ENCODE peak calls at places on chromosomes 1 and 21, in four cellular contexts. Y is K562, J is GM12878, B is HepG2. P is an unnamed sample.

GRCh38 chr1:165444897-165445370 is at the start of gene RXRG:
- DNase-seq in Y (no peak), J (no peak), B (no peak), P (peak; percentile 56)

GRCh38 chr1:27571439-27572018 is 32.4 kb downstream of the AHDC1 start:
- DNase-seq in B (peak; percentile 42), J (no peak), Y (peak; percentile 69), P (peak; percentile 57)

GRCh38 chr1:221494670-221495069 is 247.2 kb downstream of the DUSP10 start:
- DNase-seq in J (no peak), Y (no peak), B (no peak), P (no peak)

GRCh38 chr1:27527857-27528700 is 38.1 kb upstream of the WASF2 start:
- DNase-seq in J (no peak), Y (no peak), B (no peak), P (peak; percentile 58)

GRCh38 chr21:46069166-46069565 is 28.7 kb upstream of the COL6A2 start:
- DNase-seq in B (no peak), J (no peak), Y (no peak), P (no peak)

GRCh38 chr1:229104654-229105053 is 166.3 kb upstream of the RAB4A start:
- DNase-seq in Y (no peak), J (no peak), B (no peak), P (no peak)

GRCh38 chr1:51714374-51715019 is 97.6 kb downstream of the OSBPL9 start:
- DNase-seq in J (no peak), B (no peak), Y (no peak), P (no peak)

GRCh38 chr1:166479052-166479631 is 312.3 kb upstream of the FAM78B start:
- DNase-seq in Y (peak; percentile 80), B (peak; percentile 30), J (no peak), P (peak; percentile 66)

GRCh38 chr1:208105756-208106155 is 138.4 kb downstream of the PLXNA2 start:
- DNase-seq in B (no peak), J (no peak), Y (no peak), P (no peak)

GRCh38 chr1:220887868-220888664 is 8.8 kb downstream of the HLX start:
- DNase-seq in J (no peak), Y (no peak), B (no peak), P (no peak)

GRCh38 chr1:40979241-40980067 is at the start of gene CTPS1:
- DNase-seq in J (peak; percentile 59), Y (peak; percentile 97), B (peak; percentile 84), P (peak; percentile 94)

GRCh38 chr1:245404952-245405351 is 250.2 kb downstream of the KIF26B start:
- DNase-seq in B (no peak), J (no peak), Y (no peak), P (no peak)

GRCh38 chr1:207404849-207405525 is 49.1 kb upstream of the CR2 start:
- DNase-seq in Y (peak; percentile 78), J (no peak), B (peak; percentile 81), P (no peak)

GRCh38 chr1:65264197-65264929 is 45.0 kb upstream of the DNAJC6 start:
- DNase-seq in B (no peak), Y (no peak), J (no peak), P (peak; percentile 66)

GRCh38 chr1:208161656-208162375 is 82.4 kb downstream of the PLXNA2 start:
- DNase-seq in J (no peak), B (no peak), Y (peak; percentile 42), P (no peak)

GRCh38 chr1:234362558-234362957 is 10.7 kb upstream of the COA6 start:
- DNase-seq in J (no peak), B (no peak), Y (no peak), P (no peak)

GRCh38 chr1:172680733-172681275 is 21.9 kb downstream of the FASLG start:
- DNase-seq in J (no peak), Y (no peak), B (no peak), P (no peak)

GRCh38 chr1:172680244-172680643 is 21.3 kb downstream of the FASLG start:
- DNase-seq in B (no peak), J (no peak), Y (no peak), P (no peak)

GRCh38 chr1:172682812-172683211 is 23.9 kb downstream of the FASLG start:
- DNase-seq in B (no peak), Y (no peak), J (no peak), P (no peak)

GRCh38 chr1:172674831-172675613 is 16.1 kb downstream of the FASLG start:
- DNase-seq in B (no peak), Y (no peak), J (no peak), P (no peak)

GRCh38 chr1:172678990-172679772 is 20.3 kb downstream of the FASLG start:
- DNase-seq in Y (peak; percentile 39), J (no peak), B (no peak), P (no peak)
- TF ChIP-seq ETV6 in Y (no peak), J (no peak), B (no peak), P (no peak)

GRCh38 chr1:182301026-182301436 is 90.6 kb downstream of the GLUL start:
- DNase-seq in B (no peak), Y (no peak), J (no peak), P (no peak)
- TF ChIP-seq ETV6 in B (no peak), Y (no peak), J (no peak), P (no peak)

GRCh38 chr1:99239690-99240089 is 24.6 kb upstream of the PLPPR4 start:
- DNase-seq in B (no peak), Y (no peak), J (no peak), P (peak; percentile 11)

GRCh38 chr1:99246152-99246551 is 18.1 kb upstream of the PLPPR4 start:
- DNase-seq in J (no peak), B (no peak), Y (peak; percentile 6), P (no peak)

DNA sequence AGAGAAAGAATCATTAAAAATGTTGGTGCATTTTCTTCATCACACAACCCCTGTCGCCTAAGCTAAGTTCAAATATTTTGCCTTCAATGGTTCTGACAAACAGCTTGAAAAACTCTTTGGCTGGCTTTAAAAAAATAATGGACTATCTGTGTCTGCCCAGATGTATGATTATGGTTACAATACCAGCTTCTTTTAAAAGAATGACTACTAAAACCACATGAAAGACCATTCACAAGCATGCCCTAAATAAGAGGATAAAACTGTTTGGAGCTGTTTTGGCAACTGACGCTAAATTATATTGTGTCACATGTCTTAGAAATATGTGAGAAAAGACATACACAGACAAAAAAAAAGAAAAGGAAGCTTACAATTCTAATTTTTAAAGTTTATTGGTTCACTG is 23.7 kb upstream of the PLPPR4 start:
- DNase-seq in B (no peak), Y (no peak), J (no peak), P (no peak)
- TF ChIP-seq ETV6 in B (no peak), Y (no peak), J (no peak), P (no peak)

GRCh38 chr1:36910886-36911540 is 123.3 kb downstream of the GRIK3 start:
- DNase-seq in Y (no peak), B (no peak), J (no peak), P (no peak)

GRCh38 chr1:36912365-36912840 is 121.9 kb downstream of the GRIK3 start:
- DNase-seq in B (no peak), J (no peak), Y (no peak), P (no peak)

GRCh38 chr1:36911631-36912364 is 122.5 kb downstream of the GRIK3 start:
- DNase-seq in J (no peak), B (no peak), Y (no peak), P (no peak)

GRCh38 chr1:36913016-36913415 is 121.3 kb downstream of the GRIK3 start:
- DNase-seq in Y (no peak), J (no peak), B (no peak), P (no peak)

GRCh38 chr1:36913523-36914060 is 120.7 kb downstream of the GRIK3 start:
- DNase-seq in B (no peak), Y (no peak), J (no peak), P (peak; percentile 42)
- TF ChIP-seq ETV6 in B (no peak), Y (no peak), J (no peak), P (no peak)